ENCODE peak calls at places on chromosome 2, in ten cellular contexts. O is HCT116, D is breast epithelium, I is transverse colon, Z is Panc1, E is SK-N-SH, W is HL-60, T is HepG2, G is stomach, N is GM23338. C is an unnamed sample.
A peak's percentile ranks its signal among the peaks of the same experiment; 100 is the strongest.

GRCh38 chr2:157746234-157746950 is 117.7 kb upstream of the ACVR1C start:
- DNase-seq in O (no peak), D (no peak), I (no peak), Z (no peak), E (no peak), W (no peak), T (no peak), G (no peak), N (peak; percentile 16), C (no peak)

GRCh38 chr2:137192366-137193315 is 427.3 kb downstream of the THSD7B start:
- DNase-seq in O (no peak), D (no peak), I (no peak), Z (no peak), E (no peak), W (no peak), T (peak; percentile 15), G (no peak), N (no peak), C (no peak)

GRCh38 chr2:55229221-55229620 is 2.9 kb downstream of the CLHC1 start:
- DNase-seq in O (no peak), D (no peak), I (no peak), Z (no peak), E (no peak), W (no peak), T (no peak), G (no peak), N (no peak), C (no peak)

GRCh38 chr2:33104726-33105125 is 158.0 kb downstream of the LTBP1 start:
- DNase-seq in O (peak; percentile 28), D (no peak), I (no peak), Z (no peak), E (no peak), W (no peak), T (no peak), G (no peak), N (peak; percentile 7), C (no peak)

GRCh38 chr2:103808814-103809213 is 1045.1 kb upstream of the POU3F3 start:
- DNase-seq in O (no peak), D (no peak), I (no peak), Z (no peak), E (no peak), W (no peak), T (no peak), G (no peak), N (no peak), C (no peak)

GRCh38 chr2:36459725-36460137 is 104.2 kb downstream of the CRIM1 start:
- DNase-seq in O (peak; percentile 64), D (no peak), I (peak; percentile 75), Z (no peak), E (peak; percentile 14), W (no peak), T (peak; percentile 88), G (peak; percentile 31), N (peak; percentile 84), C (no peak)

GRCh38 chr2:28346587-28346986 is 46.1 kb upstream of the FOSL2 start:
- DNase-seq in O (no peak), D (no peak), I (no peak), Z (no peak), E (peak; percentile 90), W (no peak), T (no peak), G (no peak), N (no peak), C (peak; percentile 68)

GRCh38 chr2:221133941-221134340 is 438.2 kb downstream of the EPHA4 start:
- DNase-seq in O (no peak), D (no peak), I (no peak), Z (no peak), E (no peak), W (no peak), T (no peak), G (no peak), N (no peak), C (no peak)

GRCh38 chr2:162244559-162245031 is 1.4 kb upstream of the FAP start:
- DNase-seq in O (peak; percentile 22), D (no peak), I (no peak), Z (no peak), E (no peak), W (no peak), T (no peak), G (no peak), N (no peak), C (no peak)

GRCh38 chr2:207416936-207417718 is 112.6 kb upstream of the CREB1 start:
- DNase-seq in O (no peak), D (no peak), I (no peak), Z (no peak), E (no peak), W (no peak), T (no peak), G (no peak), N (no peak), C (no peak)

GRCh38 chr2:58427572-58428285 is 186.6 kb upstream of the FANCL start:
- DNase-seq in O (no peak), D (no peak), I (no peak), Z (no peak), E (peak; percentile 51), W (no peak), T (peak; percentile 12), G (peak; percentile 28), N (peak; percentile 69), C (no peak)

GRCh38 chr2:112623913-112624777 is 21.6 kb upstream of the SLC20A1 start:
- DNase-seq in O (peak; percentile 56), D (no peak), I (peak; percentile 70), Z (no peak), E (no peak), W (peak; percentile 26), T (no peak), G (peak; percentile 63), N (no peak), C (no peak)

GRCh38 chr2:25810428-25810827 is 67.9 kb downstream of the ASXL2 start:
- DNase-seq in O (no peak), D (no peak), I (no peak), Z (no peak), E (no peak), W (no peak), T (no peak), G (no peak), N (no peak), C (no peak)

GRCh38 chr2:241848761-241849615 is 9.7 kb downstream of the PDCD1 start:
- DNase-seq in O (no peak), D (no peak), I (no peak), Z (no peak), E (peak; percentile 72), W (no peak), T (no peak), G (no peak), N (no peak), C (peak; percentile 73)

GRCh38 chr2:25127631-25128030 is 40.7 kb downstream of the POMC start:
- DNase-seq in O (no peak), D (no peak), I (no peak), Z (no peak), E (no peak), W (no peak), T (no peak), G (no peak), N (no peak), C (no peak)

GRCh38 chr2:9693138-9693520 is 62.3 kb upstream of the YWHAQ start:
- DNase-seq in O (no peak), D (no peak), I (no peak), Z (no peak), E (no peak), W (no peak), T (no peak), G (no peak), N (no peak), C (no peak)

GRCh38 chr2:199977984-199978415 is 22.6 kb downstream of the MAIP1 start:
- DNase-seq in O (peak; percentile 29), D (no peak), I (peak; percentile 67), Z (no peak), E (no peak), W (no peak), T (peak; percentile 39), G (no peak), N (no peak), C (no peak)

GRCh38 chr2:45312275-45312674 is 298.8 kb downstream of the SRBD1 start:
- DNase-seq in O (no peak), D (no peak), I (no peak), Z (no peak), E (no peak), W (no peak), T (peak; percentile 57), G (no peak), N (no peak), C (no peak)

GRCh38 chr2:164867779-164868397 is 26.3 kb upstream of the COBLL1 start:
- DNase-seq in O (no peak), D (no peak), I (no peak), Z (no peak), E (no peak), W (no peak), T (no peak), G (no peak), N (no peak), C (no peak)

GRCh38 chr2:71880846-71881610 is 266.6 kb downstream of the CYP26B1 start:
- DNase-seq in O (peak; percentile 53), D (no peak), I (peak; percentile 19), Z (no peak), E (no peak), W (no peak), T (peak; percentile 13), G (no peak), N (no peak), C (no peak)

GRCh38 chr2:64936809-64937208 is 52.4 kb upstream of the SLC1A4 start:
- DNase-seq in O (no peak), D (no peak), I (no peak), Z (no peak), E (no peak), W (no peak), T (no peak), G (no peak), N (no peak), C (no peak)
- TF ChIP-seq POLR2AphosphoS5 in O (no peak), D (no peak), I (no peak), Z (no peak), E (no peak), W (no peak), T (no peak), G (no peak), N (no peak), C (no peak)

GRCh38 chr2:85853499-85854165 is 35.2 kb downstream of the ST3GAL5 start:
- DNase-seq in O (no peak), D (no peak), I (no peak), Z (no peak), E (no peak), W (no peak), T (no peak), G (no peak), N (no peak), C (no peak)
- H3K4me3 ChIP-seq in O (no peak overlapping the region), D (no peak overlapping the region), I (no peak overlapping the region), Z (peak overlapping the region; percentile 21), E (no peak overlapping the region), W (no peak overlapping the region), T (no peak overlapping the region), G (no peak overlapping the region), N (no peak overlapping the region), C (peak overlapping the region; percentile 3)

GRCh38 chr2:19835818-19836281 is 65.9 kb downstream of the TTC32 start:
- DNase-seq in O (no peak), D (no peak), I (no peak), Z (no peak), E (no peak), W (no peak), T (no peak), G (no peak), N (no peak), C (no peak)
- TF ChIP-seq POLR2AphosphoS5 in O (no peak), D (no peak), I (peak; percentile 94), Z (no peak), E (no peak), W (no peak), T (no peak), G (no peak), N (no peak), C (no peak)

GRCh38 chr2:50346104-50346503 is 685.8 kb downstream of the NRXN1 start:
- DNase-seq in O (no peak), D (no peak), I (no peak), Z (no peak), E (peak; percentile 50), W (no peak), T (no peak), G (no peak), N (peak; percentile 84), C (peak; percentile 56)
- H3K4me3 ChIP-seq in O (no peak overlapping the region), D (no peak overlapping the region), I (no peak overlapping the region), Z (no peak overlapping the region), E (peak overlapping the region; percentile 43), W (no peak overlapping the region), T (no peak overlapping the region), G (no peak overlapping the region), N (peak overlapping the region; percentile 86), C (no peak overlapping the region)